ENCODE peak calls at places on chromosome 9, in five cellular contexts. U, L, W, H and V are unnamed samples.

GRCh38 chr9:36163840-36164175 is 5.4 kb upstream of the CCIN start:
- DNase-seq in U (peak), L (no peak), W (no peak), H (no peak), V (no peak)

GRCh38 chr9:37984672-37985611 is 81.0 kb upstream of the SLC25A51 start:
- DNase-seq in U (no peak), L (peak), W (no peak), H (peak), V (peak)

GRCh38 chr9:18606831-18607230 is 132.9 kb downstream of the ADAMTSL1 start:
- DNase-seq in U (no peak), L (no peak), W (no peak), H (no peak), V (no peak)

GRCh38 chr9:37104183-37104889 is 16.0 kb upstream of the ZCCHC7 start:
- DNase-seq in U (peak), L (no peak), W (no peak), H (no peak), V (no peak)

GRCh38 chr9:134139081-134139480 is 3.2 kb downstream of the WDR5 start:
- DNase-seq in U (no peak), L (no peak), W (no peak), H (no peak), V (no peak)

GRCh38 chr9:93620041-93620506 is 43.7 kb downstream of the PHF2 start:
- DNase-seq in U (no peak), L (no peak), W (peak), H (no peak), V (no peak)

GRCh38 chr9:116271991-116272390 is 118.4 kb downstream of the PAPPA start:
- DNase-seq in U (no peak), L (no peak), W (no peak), H (no peak), V (no peak)

GRCh38 chr9:127519301-127520166 is 68.2 kb downstream of the LRSAM1 start:
- DNase-seq in U (no peak), L (no peak), W (peak), H (no peak), V (no peak)

GRCh38 chr9:134368571-134368970 is 42.3 kb downstream of the RXRA start:
- DNase-seq in U (no peak), L (no peak), W (no peak), H (no peak), V (no peak)

GRCh38 chr9:126522957-126523356 is 90.8 kb upstream of the LMX1B start:
- DNase-seq in U (no peak), L (no peak), W (no peak), H (peak), V (peak)

GRCh38 chr9:77257275-77257674 is 79.9 kb downstream of the VPS13A start:
- DNase-seq in U (no peak), L (no peak), W (no peak), H (no peak), V (no peak)

GRCh38 chr9:123296174-123296573 is 27.8 kb upstream of the STRBP start:
- DNase-seq in U (no peak), L (no peak), W (no peak), H (no peak), V (no peak)

GRCh38 chr9:61666849-61667371 is 477.1 kb downstream of the SPATA31A7 start:
- DNase-seq in U (no peak), L (no peak), W (no peak), H (no peak), V (peak)

GRCh38 chr9:105038057-105038456 is 110.1 kb upstream of the ABCA1 start:
- DNase-seq in U (no peak), L (no peak), W (no peak), H (no peak), V (no peak)

GRCh38 chr9:125366676-125367075 is 105.0 kb downstream of the GAPVD1 start:
- DNase-seq in U (no peak), L (no peak), W (no peak), H (no peak), V (no peak)

GRCh38 chr9:118962426-118962825 is 406.8 kb downstream of the BRINP1 start:
- DNase-seq in U (no peak), L (no peak), W (no peak), H (no peak), V (no peak)

GRCh38 chr9:2857564-2858198 is 13.8 kb upstream of the PUM3 start:
- DNase-seq in U (peak), L (peak), W (peak), H (peak), V (no peak)

GRCh38 chr9:71767421-71768321 is 642 bp downstream of the CEMIP2 start:
- DNase-seq in U (no peak), L (peak), W (no peak), H (no peak), V (peak)

GRCh38 chr9:16158063-16158462 is 605.2 kb downstream of the CCDC171 start:
- DNase-seq in U (no peak), L (no peak), W (no peak), H (no peak), V (no peak)

GRCh38 chr9:129850821-129851540 is 15.7 kb downstream of the USP20 start:
- DNase-seq in U (no peak), L (no peak), W (no peak), H (no peak), V (no peak)

GRCh38 chr9:127545196-127546124 is 66.6 kb upstream of the STXBP1 start:
- DNase-seq in U (peak), L (no peak), W (peak), H (no peak), V (no peak)

GRCh38 chr9:133202688-133203453 is 6.2 kb downstream of the OBP2B start:
- DNase-seq in U (no peak), L (no peak), W (no peak), H (no peak), V (peak)

GRCh38 chr9:129602598-129603415 is 18.1 kb downstream of the C9orf50 start:
- DNase-seq in U (peak), L (no peak), W (no peak), H (no peak), V (no peak)

GRCh38 chr9:126925876-126926275 is 11.3 kb downstream of the RALGPS1 start:
- DNase-seq in U (no peak), L (no peak), W (no peak), H (no peak), V (no peak)

DNA sequence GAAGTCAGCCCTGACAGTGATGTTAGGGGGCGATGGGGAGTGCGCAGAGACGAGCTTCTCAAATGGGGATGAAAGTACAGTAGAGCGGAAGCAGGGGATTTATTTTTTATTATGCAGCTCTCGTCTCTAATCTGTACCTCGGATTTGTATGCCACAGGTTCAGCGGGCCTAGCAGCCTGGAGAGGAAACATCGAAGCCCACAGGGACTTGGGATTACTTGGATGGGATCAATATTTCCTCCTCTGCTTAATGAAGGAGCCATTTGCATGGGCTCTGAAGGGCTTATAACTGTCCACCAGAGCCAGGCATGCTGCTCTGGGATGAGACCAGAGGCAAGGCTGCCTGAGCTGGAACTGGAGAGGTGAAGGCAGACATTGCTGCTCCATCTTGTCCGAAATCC is 133.5 kb upstream of the RAPGEF1 start:
- DNase-seq in U (no peak), L (no peak), W (no peak), H (no peak), V (peak)
- TF ChIP-seq CTCF in U (no peak), L (no peak), W (no peak), H (no peak), V (no peak)

DNA sequence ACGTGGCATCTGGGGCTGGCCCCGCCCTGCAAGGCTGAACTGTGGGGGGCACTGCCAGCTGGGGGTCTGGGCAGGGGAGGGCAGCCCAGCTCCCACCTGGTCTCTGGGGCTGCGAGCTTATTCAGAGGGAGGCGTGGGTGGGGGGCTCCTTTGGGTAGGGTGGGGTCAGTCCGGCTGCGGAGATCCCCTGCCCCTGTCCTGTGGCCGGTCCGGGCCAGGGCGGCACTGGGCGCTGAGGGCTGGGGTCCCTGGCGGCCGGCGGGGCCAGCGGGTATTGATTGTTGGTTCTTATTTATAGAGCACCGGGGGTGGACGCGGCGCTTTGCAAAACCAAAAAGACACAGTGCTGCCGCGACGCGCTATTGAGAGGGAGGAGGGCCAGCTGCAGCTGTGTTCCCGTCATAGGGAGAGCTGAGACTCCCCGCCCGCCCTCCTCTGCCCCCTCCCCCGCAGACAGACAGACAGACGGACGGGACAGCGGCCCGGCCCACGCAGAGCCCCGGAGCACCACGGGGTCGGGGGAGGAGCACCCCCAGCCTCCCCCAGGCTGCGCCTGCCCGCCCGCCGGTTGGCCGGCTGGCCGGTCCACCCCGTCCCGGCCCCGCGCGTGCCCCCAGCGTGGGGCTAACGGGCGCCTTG is 2.6 kb downstream of the LRRC26 start:
- DNase-seq in U (no peak), L (no peak), W (no peak), H (no peak), V (no peak)
- H3K27ac ChIP-seq in U (peak), L (no peak), W (no peak), H (no peak), V (no peak)

DNA sequence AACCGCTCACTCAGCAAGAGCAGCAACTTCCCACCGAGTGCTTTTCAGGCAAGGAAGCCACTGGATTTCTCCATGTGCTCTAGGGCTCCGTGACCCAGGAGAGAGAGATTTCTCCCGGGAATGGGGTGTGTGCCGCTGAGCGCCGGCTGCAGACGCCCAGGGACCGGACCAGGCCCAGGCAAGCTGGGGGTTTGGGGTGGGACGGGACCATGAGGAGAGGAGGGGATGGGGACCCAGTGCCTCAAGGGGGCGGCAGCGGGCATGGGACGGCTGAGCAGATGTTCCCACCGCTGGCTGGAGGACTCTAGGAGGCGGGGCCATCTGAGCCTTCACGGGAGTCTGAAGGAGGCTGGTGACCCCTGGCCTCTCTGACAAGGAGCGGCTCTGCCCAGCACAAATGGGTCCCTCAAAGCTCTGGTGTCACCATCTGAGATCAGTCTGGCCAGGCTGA is 8.5 kb downstream of the LCN9 start:
- DNase-seq in U (no peak), L (no peak), W (no peak), H (no peak), V (peak)
- TF ChIP-seq CTCF in U (no peak), L (no peak), W (no peak), H (no peak), V (no peak)

GRCh38 chr9:122252796-122253195 is 11.8 kb downstream of the RBM18 start:
- DNase-seq in U (no peak), L (no peak), W (no peak), H (peak), V (no peak)
- H3K27ac ChIP-seq in U (no peak), L (no peak), W (no peak), H (peak), V (peak)

GRCh38 chr9:91843093-91843492 is 106.9 kb downstream of the ROR2 start:
- DNase-seq in U (no peak), L (no peak), W (no peak), H (no peak), V (no peak)
- TF ChIP-seq CTCF in U (no peak), L (no peak), W (no peak), H (no peak), V (no peak)

GRCh38 chr9:109966643-109967368 is 186.8 kb downstream of the PALM2AKAP2 start:
- DNase-seq in U (no peak), L (no peak), W (no peak), H (no peak), V (peak)

GRCh38 chr9:109967651-109968331 is 187.8 kb downstream of the PALM2AKAP2 start:
- DNase-seq in U (no peak), L (no peak), W (no peak), H (no peak), V (no peak)

GRCh38 chr9:109969559-109970237 is 189.7 kb downstream of the PALM2AKAP2 start:
- DNase-seq in U (no peak), L (no peak), W (no peak), H (no peak), V (peak)

GRCh38 chr9:109968702-109969450 is 188.9 kb downstream of the PALM2AKAP2 start:
- DNase-seq in U (peak), L (no peak), W (no peak), H (peak), V (no peak)

DNA sequence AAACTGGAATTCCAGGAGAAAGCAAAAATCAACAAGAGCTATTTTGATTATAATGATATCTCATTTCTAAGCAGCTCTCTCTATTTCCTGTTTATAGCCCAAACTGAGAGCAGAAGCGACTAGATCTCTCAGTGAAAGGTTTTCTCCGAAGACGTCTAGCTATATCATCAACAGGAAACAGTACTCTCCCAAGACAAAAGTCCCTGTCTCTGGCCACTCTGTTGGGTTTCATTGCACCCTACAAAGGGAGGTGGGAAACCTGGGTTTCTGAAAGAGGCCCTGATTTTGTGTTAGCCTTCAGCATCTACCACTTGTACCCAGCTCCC is 188.3 kb downstream of the PALM2AKAP2 start:
- DNase-seq in U (no peak), L (no peak), W (no peak), H (no peak), V (no peak)
- H3K27ac ChIP-seq in U (no peak), L (no peak), W (peak), H (peak), V (peak)